ENCODE peak calls at places on chromosomes 7 and 10, in ten cellular contexts. One of them, this sample, is unnamed.

GRCh38 chr10:16853201-16853600 is 36.0 kb upstream of the RSU1 start:
- DNase-seq in body of pancreas: no peak
- DNase-seq in B cell: no peak
- DNase-seq in AG04450: no peak
- DNase-seq in endothelial cell: no peak
- DNase-seq in dorsolateral prefrontal cortex: no peak
- DNase-seq in colonic mucosa: no peak
- DNase-seq in fibroblast of villous mesenchyme: peak
- DNase-seq in foreskin fibroblast: peak
- DNase-seq in spleen: no peak
- DNase-seq in this sample: no peak

GRCh38 chr7:104275900-104276299 is 52.5 kb upstream of the LHFPL3 start:
- DNase-seq in body of pancreas: no peak
- DNase-seq in B cell: no peak
- DNase-seq in AG04450: no peak
- DNase-seq in endothelial cell: no peak
- DNase-seq in dorsolateral prefrontal cortex: no peak
- DNase-seq in colonic mucosa: no peak
- DNase-seq in fibroblast of villous mesenchyme: peak
- DNase-seq in foreskin fibroblast: peak
- DNase-seq in spleen: no peak
- DNase-seq in this sample: no peak

GRCh38 chr7:27147211-27148030 is at the start of gene HOXA6:
- DNase-seq in body of pancreas: peak
- DNase-seq in B cell: no peak
- DNase-seq in AG04450: no peak
- DNase-seq in endothelial cell: no peak
- DNase-seq in dorsolateral prefrontal cortex: no peak
- DNase-seq in colonic mucosa: peak
- DNase-seq in fibroblast of villous mesenchyme: peak
- DNase-seq in foreskin fibroblast: peak
- DNase-seq in spleen: peak
- DNase-seq in this sample: no peak

GRCh38 chr7:115004121-115004520 is 82.2 kb downstream of the MDFIC start:
- DNase-seq in body of pancreas: no peak
- DNase-seq in B cell: no peak
- DNase-seq in AG04450: no peak
- DNase-seq in endothelial cell: no peak
- DNase-seq in dorsolateral prefrontal cortex: no peak
- DNase-seq in colonic mucosa: no peak
- DNase-seq in fibroblast of villous mesenchyme: no peak
- DNase-seq in foreskin fibroblast: no peak
- DNase-seq in spleen: no peak
- DNase-seq in this sample: no peak

GRCh38 chr10:52318822-52319464 is 4.9 kb downstream of the DKK1 start:
- DNase-seq in body of pancreas: no peak
- DNase-seq in B cell: no peak
- DNase-seq in AG04450: peak
- DNase-seq in endothelial cell: no peak
- DNase-seq in dorsolateral prefrontal cortex: no peak
- DNase-seq in colonic mucosa: no peak
- DNase-seq in fibroblast of villous mesenchyme: peak
- DNase-seq in foreskin fibroblast: peak
- DNase-seq in spleen: no peak
- DNase-seq in this sample: no peak

GRCh38 chr7:106563466-106564150 is 97.3 kb downstream of the CCDC71L start:
- DNase-seq in body of pancreas: peak
- DNase-seq in B cell: no peak
- DNase-seq in AG04450: no peak
- DNase-seq in endothelial cell: no peak
- DNase-seq in dorsolateral prefrontal cortex: no peak
- DNase-seq in colonic mucosa: no peak
- DNase-seq in fibroblast of villous mesenchyme: peak
- DNase-seq in foreskin fibroblast: peak
- DNase-seq in spleen: no peak
- DNase-seq in this sample: no peak

GRCh38 chr7:15839415-15840100 is 153.1 kb upstream of the MEOX2 start:
- DNase-seq in body of pancreas: peak
- DNase-seq in B cell: no peak
- DNase-seq in AG04450: no peak
- DNase-seq in endothelial cell: peak
- DNase-seq in dorsolateral prefrontal cortex: no peak
- DNase-seq in colonic mucosa: no peak
- DNase-seq in fibroblast of villous mesenchyme: peak
- DNase-seq in foreskin fibroblast: peak
- DNase-seq in spleen: no peak
- DNase-seq in this sample: no peak

GRCh38 chr7:69691327-69691726 is 93.1 kb downstream of the AUTS2 start:
- DNase-seq in body of pancreas: no peak
- DNase-seq in B cell: no peak
- DNase-seq in AG04450: no peak
- DNase-seq in endothelial cell: no peak
- DNase-seq in dorsolateral prefrontal cortex: no peak
- DNase-seq in colonic mucosa: no peak
- DNase-seq in fibroblast of villous mesenchyme: no peak
- DNase-seq in foreskin fibroblast: no peak
- DNase-seq in spleen: no peak
- DNase-seq in this sample: no peak

GRCh38 chr10:100993986-100994708 is 5.5 kb upstream of the LZTS2 start:
- DNase-seq in body of pancreas: no peak
- DNase-seq in B cell: no peak
- DNase-seq in AG04450: no peak
- DNase-seq in endothelial cell: peak
- DNase-seq in dorsolateral prefrontal cortex: no peak
- DNase-seq in colonic mucosa: no peak
- DNase-seq in fibroblast of villous mesenchyme: peak
- DNase-seq in foreskin fibroblast: peak
- DNase-seq in spleen: no peak
- DNase-seq in this sample: no peak
- TF ChIP-seq CTCF in body of pancreas: peak
- TF ChIP-seq CTCF in B cell: no peak
- TF ChIP-seq CTCF in AG04450: peak
- TF ChIP-seq CTCF in endothelial cell: peak
- TF ChIP-seq CTCF in dorsolateral prefrontal cortex: peak
- TF ChIP-seq CTCF in colonic mucosa: peak
- TF ChIP-seq CTCF in fibroblast of villous mesenchyme: peak
- TF ChIP-seq CTCF in foreskin fibroblast: peak
- TF ChIP-seq CTCF in spleen: no peak
- TF ChIP-seq CTCF in this sample: peak

GRCh38 chr10:131313377-131313776 is 1.9 kb upstream of the TCERG1L start:
- DNase-seq in body of pancreas: no peak
- DNase-seq in B cell: no peak
- DNase-seq in AG04450: no peak
- DNase-seq in endothelial cell: no peak
- DNase-seq in dorsolateral prefrontal cortex: no peak
- DNase-seq in colonic mucosa: no peak
- DNase-seq in fibroblast of villous mesenchyme: no peak
- DNase-seq in foreskin fibroblast: no peak
- DNase-seq in spleen: no peak
- DNase-seq in this sample: no peak

GRCh38 chr10:131311661-131312260 is at the start of gene TCERG1L:
- DNase-seq in body of pancreas: peak
- DNase-seq in B cell: no peak
- DNase-seq in AG04450: no peak
- DNase-seq in endothelial cell: no peak
- DNase-seq in dorsolateral prefrontal cortex: no peak
- DNase-seq in colonic mucosa: no peak
- DNase-seq in fibroblast of villous mesenchyme: no peak
- DNase-seq in foreskin fibroblast: no peak
- DNase-seq in spleen: peak
- DNase-seq in this sample: peak

GRCh38 chr10:131312261-131312801 is 810 bp upstream of the TCERG1L start:
- DNase-seq in body of pancreas: peak
- DNase-seq in B cell: no peak
- DNase-seq in AG04450: no peak
- DNase-seq in endothelial cell: no peak
- DNase-seq in dorsolateral prefrontal cortex: no peak
- DNase-seq in colonic mucosa: no peak
- DNase-seq in fibroblast of villous mesenchyme: no peak
- DNase-seq in foreskin fibroblast: no peak
- DNase-seq in spleen: peak
- DNase-seq in this sample: peak

GRCh38 chr10:131310904-131311660 is 439 bp downstream of the TCERG1L start:
- DNase-seq in body of pancreas: no peak
- DNase-seq in B cell: no peak
- DNase-seq in AG04450: no peak
- DNase-seq in endothelial cell: no peak
- DNase-seq in dorsolateral prefrontal cortex: no peak
- DNase-seq in colonic mucosa: no peak
- DNase-seq in fibroblast of villous mesenchyme: no peak
- DNase-seq in foreskin fibroblast: no peak
- DNase-seq in spleen: peak
- DNase-seq in this sample: peak

GRCh38 chr10:131310054-131310903 is 1.2 kb downstream of the TCERG1L start:
- DNase-seq in body of pancreas: no peak
- DNase-seq in B cell: no peak
- DNase-seq in AG04450: no peak
- DNase-seq in endothelial cell: no peak
- DNase-seq in dorsolateral prefrontal cortex: no peak
- DNase-seq in colonic mucosa: no peak
- DNase-seq in fibroblast of villous mesenchyme: no peak
- DNase-seq in foreskin fibroblast: peak
- DNase-seq in spleen: no peak
- DNase-seq in this sample: no peak
- TF ChIP-seq CTCF in body of pancreas: peak
- TF ChIP-seq CTCF in B cell: no peak
- TF ChIP-seq CTCF in AG04450: no peak
- TF ChIP-seq CTCF in endothelial cell: peak
- TF ChIP-seq CTCF in dorsolateral prefrontal cortex: peak
- TF ChIP-seq CTCF in colonic mucosa: no peak
- TF ChIP-seq CTCF in fibroblast of villous mesenchyme: peak
- TF ChIP-seq CTCF in foreskin fibroblast: no peak
- TF ChIP-seq CTCF in spleen: no peak
- TF ChIP-seq CTCF in this sample: peak

GRCh38 chr7:142511801-142512200 is 237.5 kb upstream of the PRSS1 start:
- DNase-seq in body of pancreas: no peak
- DNase-seq in B cell: no peak
- DNase-seq in AG04450: no peak
- DNase-seq in endothelial cell: no peak
- DNase-seq in dorsolateral prefrontal cortex: no peak
- DNase-seq in colonic mucosa: no peak
- DNase-seq in fibroblast of villous mesenchyme: no peak
- DNase-seq in foreskin fibroblast: no peak
- DNase-seq in spleen: no peak
- DNase-seq in this sample: no peak

GRCh38 chr7:142519077-142519789 is 230.0 kb upstream of the PRSS1 start:
- DNase-seq in body of pancreas: no peak
- DNase-seq in B cell: no peak
- DNase-seq in AG04450: no peak
- DNase-seq in endothelial cell: no peak
- DNase-seq in dorsolateral prefrontal cortex: no peak
- DNase-seq in colonic mucosa: no peak
- DNase-seq in fibroblast of villous mesenchyme: no peak
- DNase-seq in foreskin fibroblast: peak
- DNase-seq in spleen: no peak
- DNase-seq in this sample: no peak

GRCh38 chr7:142513221-142513955 is 235.9 kb upstream of the PRSS1 start:
- DNase-seq in body of pancreas: no peak
- DNase-seq in B cell: no peak
- DNase-seq in AG04450: no peak
- DNase-seq in endothelial cell: no peak
- DNase-seq in dorsolateral prefrontal cortex: no peak
- DNase-seq in colonic mucosa: no peak
- DNase-seq in fibroblast of villous mesenchyme: peak
- DNase-seq in foreskin fibroblast: peak
- DNase-seq in spleen: no peak
- DNase-seq in this sample: no peak

GRCh38 chr7:142519790-142520078 is 229.5 kb upstream of the PRSS1 start:
- DNase-seq in body of pancreas: no peak
- DNase-seq in B cell: no peak
- DNase-seq in AG04450: no peak
- DNase-seq in endothelial cell: no peak
- DNase-seq in dorsolateral prefrontal cortex: no peak
- DNase-seq in colonic mucosa: no peak
- DNase-seq in fibroblast of villous mesenchyme: no peak
- DNase-seq in foreskin fibroblast: no peak
- DNase-seq in spleen: no peak
- DNase-seq in this sample: no peak

GRCh38 chr7:142516038-142516501 is 233.2 kb upstream of the PRSS1 start:
- DNase-seq in body of pancreas: peak
- DNase-seq in B cell: no peak
- DNase-seq in AG04450: peak
- DNase-seq in endothelial cell: peak
- DNase-seq in dorsolateral prefrontal cortex: no peak
- DNase-seq in colonic mucosa: peak
- DNase-seq in fibroblast of villous mesenchyme: peak
- DNase-seq in foreskin fibroblast: peak
- DNase-seq in spleen: no peak
- DNase-seq in this sample: no peak
- TF ChIP-seq CTCF in body of pancreas: peak
- TF ChIP-seq CTCF in B cell: peak
- TF ChIP-seq CTCF in AG04450: peak
- TF ChIP-seq CTCF in endothelial cell: peak
- TF ChIP-seq CTCF in dorsolateral prefrontal cortex: peak
- TF ChIP-seq CTCF in colonic mucosa: peak
- TF ChIP-seq CTCF in fibroblast of villous mesenchyme: peak
- TF ChIP-seq CTCF in foreskin fibroblast: peak
- TF ChIP-seq CTCF in spleen: peak
- TF ChIP-seq CTCF in this sample: peak

GRCh38 chr7:149741629-149742028 is 31.8 kb downstream of the ZNF467 start:
- DNase-seq in body of pancreas: peak
- DNase-seq in B cell: no peak
- DNase-seq in AG04450: no peak
- DNase-seq in endothelial cell: no peak
- DNase-seq in dorsolateral prefrontal cortex: no peak
- DNase-seq in colonic mucosa: no peak
- DNase-seq in fibroblast of villous mesenchyme: no peak
- DNase-seq in foreskin fibroblast: peak
- DNase-seq in spleen: peak
- DNase-seq in this sample: no peak

GRCh38 chr7:149736478-149737360 is 36.7 kb downstream of the ZNF467 start:
- DNase-seq in body of pancreas: no peak
- DNase-seq in B cell: no peak
- DNase-seq in AG04450: no peak
- DNase-seq in endothelial cell: no peak
- DNase-seq in dorsolateral prefrontal cortex: no peak
- DNase-seq in colonic mucosa: no peak
- DNase-seq in fibroblast of villous mesenchyme: no peak
- DNase-seq in foreskin fibroblast: peak
- DNase-seq in spleen: peak
- DNase-seq in this sample: no peak

GRCh38 chr7:149743481-149743880 is 29.9 kb downstream of the ZNF467 start:
- DNase-seq in body of pancreas: peak
- DNase-seq in B cell: no peak
- DNase-seq in AG04450: no peak
- DNase-seq in endothelial cell: no peak
- DNase-seq in dorsolateral prefrontal cortex: no peak
- DNase-seq in colonic mucosa: no peak
- DNase-seq in fibroblast of villous mesenchyme: no peak
- DNase-seq in foreskin fibroblast: no peak
- DNase-seq in spleen: peak
- DNase-seq in this sample: no peak

DNA sequence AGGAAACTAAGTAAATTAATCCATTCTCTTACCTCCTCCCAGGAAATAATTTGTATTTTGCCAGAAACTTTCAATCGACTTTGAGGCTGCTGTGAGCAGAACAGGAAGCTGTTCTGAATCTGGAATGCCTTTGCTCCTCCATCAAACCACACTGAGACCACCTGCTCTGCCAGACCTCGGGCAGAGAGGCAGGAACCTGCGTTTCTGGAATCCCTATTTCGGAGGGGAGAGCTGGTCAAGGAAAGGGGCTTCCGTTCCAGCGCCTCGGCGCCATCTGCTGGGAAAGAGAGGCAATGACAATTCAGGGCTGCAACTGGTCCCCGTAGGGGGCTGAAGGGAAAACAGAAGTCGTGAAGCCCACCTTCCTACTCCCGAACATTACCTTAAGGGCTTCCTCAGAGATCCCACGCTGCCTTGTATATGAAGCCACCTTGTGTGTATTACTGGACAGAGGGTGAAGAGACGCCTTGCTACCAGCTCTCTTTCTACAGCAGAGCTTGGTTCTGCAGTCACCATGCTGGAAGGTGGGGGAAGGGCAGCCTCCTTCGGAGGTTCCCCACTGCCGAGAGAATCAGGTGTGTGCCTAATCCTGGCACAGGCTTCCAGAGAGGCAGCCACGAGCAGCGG is 31.2 kb downstream of the ZNF467 start:
- DNase-seq in body of pancreas: peak
- DNase-seq in B cell: peak
- DNase-seq in AG04450: peak
- DNase-seq in endothelial cell: peak
- DNase-seq in dorsolateral prefrontal cortex: no peak
- DNase-seq in colonic mucosa: peak
- DNase-seq in fibroblast of villous mesenchyme: peak
- DNase-seq in foreskin fibroblast: peak
- DNase-seq in spleen: peak
- DNase-seq in this sample: peak
- TF ChIP-seq CTCF in body of pancreas: peak
- TF ChIP-seq CTCF in B cell: peak
- TF ChIP-seq CTCF in AG04450: peak
- TF ChIP-seq CTCF in endothelial cell: peak
- TF ChIP-seq CTCF in dorsolateral prefrontal cortex: peak
- TF ChIP-seq CTCF in colonic mucosa: peak
- TF ChIP-seq CTCF in fibroblast of villous mesenchyme: peak
- TF ChIP-seq CTCF in foreskin fibroblast: peak
- TF ChIP-seq CTCF in spleen: peak
- TF ChIP-seq CTCF in this sample: peak

This sample was measured in progenitor cell of endocrine pancreas.